ENCODE peak calls at places on chromosome X, in eight cellular contexts. One of them, this sample, is unnamed.

GRCh38 chrX:130691576-130691975 is 211.4 kb downstream of the ENOX2 start:
- DNase-seq in heart right ventricle: no peak
- DNase-seq in fibroblast of lung: no peak
- DNase-seq in lung: no peak
- DNase-seq in SK-N-SH: no peak
- DNase-seq in brain microvascular endothelial cell: no peak
- DNase-seq in pancreas: no peak
- DNase-seq in lower lobe of right lung: no peak
- DNase-seq in this sample: no peak

GRCh38 chrX:41332988-41333743 is 796 bp upstream of the DDX3X start:
- DNase-seq in heart right ventricle: peak; percentile 84
- DNase-seq in fibroblast of lung: peak; percentile 88
- DNase-seq in lung: peak; percentile 91
- DNase-seq in SK-N-SH: peak; percentile 94
- DNase-seq in brain microvascular endothelial cell: peak; percentile 77
- DNase-seq in pancreas: peak; percentile 90
- DNase-seq in lower lobe of right lung: peak; percentile 91
- DNase-seq in this sample: peak; percentile 85

GRCh38 chrX:149004936-149005335 is 500.2 kb downstream of the IDS start:
- DNase-seq in heart right ventricle: no peak
- DNase-seq in fibroblast of lung: no peak
- DNase-seq in lung: no peak
- DNase-seq in SK-N-SH: no peak
- DNase-seq in brain microvascular endothelial cell: no peak
- DNase-seq in pancreas: no peak
- DNase-seq in lower lobe of right lung: no peak
- DNase-seq in this sample: no peak

GRCh38 chrX:30786374-30786773 is 102.7 kb downstream of the TAB3 start:
- DNase-seq in heart right ventricle: no peak
- DNase-seq in fibroblast of lung: no peak
- DNase-seq in lung: no peak
- DNase-seq in SK-N-SH: no peak
- DNase-seq in brain microvascular endothelial cell: no peak
- DNase-seq in pancreas: no peak
- DNase-seq in lower lobe of right lung: no peak
- DNase-seq in this sample: no peak

GRCh38 chrX:11667286-11667685 is 1.6 kb upstream of the ARHGAP6 start:
- DNase-seq in heart right ventricle: no peak
- DNase-seq in fibroblast of lung: no peak
- DNase-seq in lung: no peak
- DNase-seq in SK-N-SH: no peak
- DNase-seq in brain microvascular endothelial cell: no peak
- DNase-seq in pancreas: no peak
- DNase-seq in lower lobe of right lung: no peak
- DNase-seq in this sample: no peak

GRCh38 chrX:15334561-15334960 is 762 bp downstream of the PIGA start:
- DNase-seq in heart right ventricle: no peak
- DNase-seq in fibroblast of lung: no peak
- DNase-seq in lung: no peak
- DNase-seq in SK-N-SH: no peak
- DNase-seq in brain microvascular endothelial cell: peak; percentile 1
- DNase-seq in pancreas: no peak
- DNase-seq in lower lobe of right lung: no peak
- DNase-seq in this sample: peak; percentile 11

GRCh38 chrX:105460366-105460765 is 239.9 kb upstream of the TEX13A start:
- DNase-seq in heart right ventricle: no peak
- DNase-seq in fibroblast of lung: peak; percentile 78
- DNase-seq in lung: no peak
- DNase-seq in SK-N-SH: no peak
- DNase-seq in brain microvascular endothelial cell: peak; percentile 28
- DNase-seq in pancreas: no peak
- DNase-seq in lower lobe of right lung: no peak
- DNase-seq in this sample: peak; percentile 56

GRCh38 chrX:120015145-120016067 is 62.1 kb downstream of the RHOXF2B start:
- DNase-seq in heart right ventricle: no peak
- DNase-seq in fibroblast of lung: no peak
- DNase-seq in lung: peak; percentile 44
- DNase-seq in SK-N-SH: no peak
- DNase-seq in brain microvascular endothelial cell: no peak
- DNase-seq in pancreas: peak; percentile 66
- DNase-seq in lower lobe of right lung: peak; percentile 44
- DNase-seq in this sample: no peak

GRCh38 chrX:17738002-17738713 is 865 bp downstream of the SCML1 start:
- DNase-seq in heart right ventricle: peak; percentile 12
- DNase-seq in fibroblast of lung: peak; percentile 12
- DNase-seq in lung: peak; percentile 43
- DNase-seq in SK-N-SH: peak; percentile 30
- DNase-seq in brain microvascular endothelial cell: peak; percentile 4
- DNase-seq in pancreas: peak; percentile 64
- DNase-seq in lower lobe of right lung: peak; percentile 56
- DNase-seq in this sample: no peak

GRCh38 chrX:68084765-68085164 is 348.5 kb downstream of the OPHN1 start:
- DNase-seq in heart right ventricle: peak; percentile 3
- DNase-seq in fibroblast of lung: peak; percentile 65
- DNase-seq in lung: no peak
- DNase-seq in SK-N-SH: no peak
- DNase-seq in brain microvascular endothelial cell: no peak
- DNase-seq in pancreas: no peak
- DNase-seq in lower lobe of right lung: no peak
- DNase-seq in this sample: peak; percentile 63

GRCh38 chrX:79719568-79720231 is 294.9 kb upstream of the TBX22 start:
- DNase-seq in heart right ventricle: no peak
- DNase-seq in fibroblast of lung: no peak
- DNase-seq in lung: no peak
- DNase-seq in SK-N-SH: peak; percentile 15
- DNase-seq in brain microvascular endothelial cell: no peak
- DNase-seq in pancreas: no peak
- DNase-seq in lower lobe of right lung: no peak
- DNase-seq in this sample: no peak

GRCh38 chrX:13829995-13830394 is 13.1 kb upstream of the GPM6B start:
- DNase-seq in heart right ventricle: no peak
- DNase-seq in fibroblast of lung: no peak
- DNase-seq in lung: no peak
- DNase-seq in SK-N-SH: no peak
- DNase-seq in brain microvascular endothelial cell: no peak
- DNase-seq in pancreas: no peak
- DNase-seq in lower lobe of right lung: no peak
- DNase-seq in this sample: no peak

GRCh38 chrX:83759872-83760271 is 101.1 kb upstream of the CYLC1 start:
- DNase-seq in heart right ventricle: no peak
- DNase-seq in fibroblast of lung: peak; percentile 3
- DNase-seq in lung: no peak
- DNase-seq in SK-N-SH: peak; percentile 2
- DNase-seq in brain microvascular endothelial cell: no peak
- DNase-seq in pancreas: no peak
- DNase-seq in lower lobe of right lung: no peak
- DNase-seq in this sample: no peak
- TF ChIP-seq CTCF in heart right ventricle: peak; percentile 45
- TF ChIP-seq CTCF in fibroblast of lung: no peak
- TF ChIP-seq CTCF in lung: no peak
- TF ChIP-seq CTCF in SK-N-SH: peak; percentile 69
- TF ChIP-seq CTCF in brain microvascular endothelial cell: peak; percentile 11
- TF ChIP-seq CTCF in pancreas: peak; percentile 22
- TF ChIP-seq CTCF in lower lobe of right lung: peak; percentile 12
- TF ChIP-seq CTCF in this sample: no peak

DNA sequence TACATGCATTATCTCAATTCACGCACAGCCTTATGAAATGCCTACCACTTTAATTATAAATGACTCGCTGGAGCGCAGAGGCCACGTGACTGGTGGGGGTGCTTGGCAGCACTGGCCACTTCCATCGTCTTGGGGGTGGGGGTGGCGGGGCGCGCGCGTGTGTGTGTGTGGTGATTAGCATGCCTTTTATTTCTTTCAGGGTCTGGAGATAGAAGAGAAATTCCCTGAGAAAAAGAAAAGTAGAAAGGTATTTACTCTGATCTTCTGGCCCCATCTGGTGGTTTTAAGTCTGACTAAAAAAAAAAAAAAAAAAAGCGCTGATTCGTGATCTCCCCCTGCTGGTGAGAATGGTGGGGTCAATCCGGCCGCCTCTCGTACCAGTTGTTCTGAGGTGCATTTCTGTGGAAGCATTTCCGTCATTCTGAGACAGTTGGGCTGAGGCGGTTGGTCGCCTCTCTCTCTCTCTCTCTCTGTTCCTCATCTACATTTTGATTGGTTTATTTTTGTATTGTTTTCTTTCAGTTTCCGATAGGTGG is at the start of gene CCNB3:
- DNase-seq in heart right ventricle: peak; percentile 67
- DNase-seq in fibroblast of lung: peak; percentile 74
- DNase-seq in lung: peak; percentile 67
- DNase-seq in SK-N-SH: peak; percentile 77
- DNase-seq in brain microvascular endothelial cell: peak; percentile 63
- DNase-seq in pancreas: peak; percentile 72
- DNase-seq in lower lobe of right lung: peak; percentile 80
- DNase-seq in this sample: peak; percentile 81
- H3K4me3 ChIP-seq in heart right ventricle: no peak within 1 kb of the TSS
- H3K4me3 ChIP-seq in fibroblast of lung: no peak within 1 kb of the TSS
- H3K4me3 ChIP-seq in lung: no peak within 1 kb of the TSS
- H3K4me3 ChIP-seq in SK-N-SH: peak within 1 kb of the TSS; percentile 63
- H3K4me3 ChIP-seq in brain microvascular endothelial cell: peak within 1 kb of the TSS; percentile 2
- H3K4me3 ChIP-seq in pancreas: peak within 1 kb of the TSS; percentile 27
- H3K4me3 ChIP-seq in lower lobe of right lung: peak within 1 kb of the TSS; percentile 44
- H3K4me3 ChIP-seq in this sample: peak within 1 kb of the TSS; percentile 35

DNA sequence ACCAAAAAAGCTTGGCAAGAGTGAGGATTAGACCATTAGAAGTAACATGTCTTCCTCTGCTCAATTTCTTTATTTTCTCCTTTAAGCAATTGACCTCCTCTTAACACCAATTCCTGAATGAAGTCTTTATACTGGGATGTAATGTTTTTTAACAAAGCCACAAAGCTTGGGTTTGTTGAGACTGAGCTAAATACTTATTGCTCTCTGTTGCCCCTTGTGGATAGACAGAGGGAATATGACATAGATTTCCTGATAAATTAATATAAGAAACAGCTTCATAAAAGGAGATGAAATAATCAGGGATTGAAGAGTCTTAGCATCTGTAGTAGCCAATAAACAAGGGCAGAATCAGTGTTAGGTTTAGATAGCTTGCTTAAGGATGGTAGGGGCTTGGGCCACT is 57.6 kb downstream of the CCDC160 start:
- DNase-seq in heart right ventricle: no peak
- DNase-seq in fibroblast of lung: peak; percentile 2
- DNase-seq in lung: no peak
- DNase-seq in SK-N-SH: peak; percentile 15
- DNase-seq in brain microvascular endothelial cell: no peak
- DNase-seq in pancreas: no peak
- DNase-seq in lower lobe of right lung: no peak
- DNase-seq in this sample: peak; percentile 2
- TF ChIP-seq CTCF in heart right ventricle: no peak
- TF ChIP-seq CTCF in fibroblast of lung: peak; percentile 42
- TF ChIP-seq CTCF in lung: no peak
- TF ChIP-seq CTCF in SK-N-SH: peak; percentile 60
- TF ChIP-seq CTCF in brain microvascular endothelial cell: peak; percentile 36
- TF ChIP-seq CTCF in pancreas: no peak
- TF ChIP-seq CTCF in lower lobe of right lung: no peak
- TF ChIP-seq CTCF in this sample: peak; percentile 31

DNA sequence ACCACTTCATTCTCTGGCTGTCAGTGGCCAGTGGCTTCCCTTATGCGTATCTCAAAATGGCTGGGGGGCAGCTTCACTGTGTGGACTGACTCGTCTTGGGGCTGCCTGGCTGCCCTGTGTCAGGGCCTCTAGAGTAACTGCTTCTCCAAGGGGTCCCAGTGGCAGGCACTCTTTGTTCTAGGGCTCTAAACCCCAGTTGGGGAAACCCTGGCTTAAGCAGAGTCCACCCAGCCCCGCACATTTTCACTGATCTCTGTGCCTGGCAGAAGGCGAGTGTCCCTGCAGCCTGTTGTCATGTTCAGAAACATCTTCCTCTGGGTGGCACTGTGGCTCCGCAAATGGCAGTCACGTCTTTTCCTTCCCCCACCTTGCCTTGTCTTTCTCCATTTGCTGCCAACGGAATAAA is 59.7 kb downstream of the NBDY start:
- DNase-seq in heart right ventricle: no peak
- DNase-seq in fibroblast of lung: no peak
- DNase-seq in lung: no peak
- DNase-seq in SK-N-SH: no peak
- DNase-seq in brain microvascular endothelial cell: no peak
- DNase-seq in pancreas: peak; percentile 32
- DNase-seq in lower lobe of right lung: no peak
- DNase-seq in this sample: peak; percentile 32
- H3K4me3 ChIP-seq in heart right ventricle: no peak overlapping the region
- H3K4me3 ChIP-seq in fibroblast of lung: no peak overlapping the region
- H3K4me3 ChIP-seq in lung: no peak overlapping the region
- H3K4me3 ChIP-seq in SK-N-SH: no peak overlapping the region
- H3K4me3 ChIP-seq in brain microvascular endothelial cell: no peak overlapping the region
- H3K4me3 ChIP-seq in pancreas: no peak overlapping the region
- H3K4me3 ChIP-seq in lower lobe of right lung: no peak overlapping the region
- H3K4me3 ChIP-seq in this sample: no peak overlapping the region